ENCODE peak calls at places on chromosomes 2 and 18, in six cellular contexts. V is GM03348; E is Right ventricle myocardium superior; K is AG08395; F is stimulated activated naive CD8-positive, alpha-beta T cell treated with anti-CD3 and anti-CD28 coated beads, Interleukin-15, Interleukin-2, amounts not matched to agents 100 U/mL and 50 U/mL, for 24 hours; X is activated gamma-delta T cell treated with Interleukin-2 at 50 U/mL for 16 hours. C is an unnamed sample.

GRCh38 chr2:239544141-239544800 is 143.5 kb upstream of the HDAC4 start:
- DNase-seq in V (peak), F (no peak), K (peak), E (no peak), X (no peak), C (no peak)

GRCh38 chr2:234963785-234964615 is 12.2 kb downstream of the SH3BP4 start:
- DNase-seq in K (peak), E (no peak), X (no peak), V (peak), F (no peak), C (no peak)

GRCh38 chr2:16195681-16196070 is 255.3 kb downstream of the MYCN start:
- DNase-seq in X (no peak), V (no peak), K (no peak), E (no peak), F (no peak), C (no peak)

GRCh38 chr2:167793725-167794124 is 453.7 kb downstream of the STK39 start:
- DNase-seq in F (no peak), V (no peak), K (no peak), X (no peak), E (no peak), C (no peak)

GRCh38 chr2:191664823-191665222 is 13.1 kb upstream of the NABP1 start:
- DNase-seq in F (no peak), V (no peak), X (no peak), E (no peak), K (no peak), C (no peak)

GRCh38 chr18:40046596-40046995 is 1908.4 kb upstream of the PIK3C3 start:
- DNase-seq in E (no peak), K (no peak), F (no peak), X (no peak), V (no peak), C (no peak)

GRCh38 chr2:99389371-99389770 is 52.2 kb downstream of the EIF5B start:
- DNase-seq in F (no peak), E (no peak), V (peak), K (peak), X (no peak), C (no peak)

GRCh38 chr2:240506406-240507059 is 51.3 kb downstream of the ANKMY1 start:
- DNase-seq in E (no peak), X (no peak), V (no peak), F (no peak), K (no peak), C (no peak)

GRCh38 chr18:27608742-27609141 is 423.6 kb upstream of the CHST9 start:
- DNase-seq in F (no peak), E (no peak), K (no peak), V (peak), X (no peak), C (no peak)

GRCh38 chr2:38274286-38275276 is 102.5 kb downstream of the ATL2 start:
- DNase-seq in E (no peak), X (peak), K (peak), V (peak), F (peak), C (peak)

GRCh38 chr2:20962939-20963543 is 80.8 kb downstream of the APOB start:
- DNase-seq in V (peak), F (peak), E (peak), X (peak), K (peak), C (peak)

GRCh38 chr2:144414324-144414845 is 105.5 kb downstream of the ZEB2 start:
- DNase-seq in V (peak), X (no peak), F (peak), K (peak), E (peak), C (no peak)

GRCh38 chr18:68288408-68288807 is 426.5 kb downstream of the TMX3 start:
- DNase-seq in E (no peak), V (no peak), K (no peak), F (no peak), X (no peak), C (no peak)

GRCh38 chr2:43393918-43394317 is 167.5 kb upstream of the ZFP36L2 start:
- DNase-seq in F (no peak), X (no peak), K (no peak), V (no peak), E (no peak), C (no peak)

GRCh38 chr18:58590827-58591226 is 38.1 kb downstream of the ALPK2 start:
- DNase-seq in F (no peak), E (no peak), V (peak), K (no peak), X (no peak), C (no peak)

GRCh38 chr18:25737710-25738251 is 352.6 kb downstream of the SS18 start:
- DNase-seq in K (peak), E (no peak), X (no peak), F (no peak), V (peak), C (no peak)

GRCh38 chr2:19711470-19712372 is 190.1 kb downstream of the TTC32 start:
- DNase-seq in V (peak), F (no peak), X (no peak), K (peak), E (peak), C (no peak)

GRCh38 chr18:56146565-56146964 is 491.8 kb downstream of the TXNL1 start:
- DNase-seq in V (peak), F (no peak), K (peak), X (no peak), E (no peak), C (no peak)

GRCh38 chr2:234454433-234454832 is 42.4 kb downstream of the ARL4C start:
- DNase-seq in E (no peak), K (no peak), X (peak), F (no peak), V (no peak), C (no peak)

GRCh38 chr2:231199219-231199618 is 788 bp downstream of the ARMC9 start:
- DNase-seq in X (no peak), E (no peak), K (no peak), V (peak), F (no peak), C (no peak)

GRCh38 chr18:26386421-26386820 is 160.2 kb downstream of the TAF4B start:
- DNase-seq in F (no peak), X (no peak), E (no peak), K (no peak), V (peak), C (no peak)

GRCh38 chr18:43692291-43692690 is 415.0 kb upstream of the SYT4 start:
- DNase-seq in X (no peak), F (no peak), K (peak), V (peak), E (no peak), C (no peak)

GRCh38 chr18:24112874-24113615 is 25.8 kb upstream of the CABYR start:
- DNase-seq in E (no peak), K (no peak), X (no peak), F (peak), V (no peak), C (no peak)

GRCh38 chr2:235508371-235509160 is 14.7 kb downstream of the AGAP1 start:
- DNase-seq in K (no peak), X (no peak), F (no peak), E (no peak), V (no peak), C (no peak)

GRCh38 chr18:46657115-46657955 is at the start of gene LOXHD1:
- DNase-seq in K (no peak), F (no peak), X (no peak), E (no peak), V (no peak), C (no peak)

GRCh38 chr18:57922885-57923284 is 119.8 kb upstream of the ATP8B1 start:
- DNase-seq in F (no peak), K (no peak), E (no peak), X (no peak), V (no peak), C (no peak)

GRCh38 chr18:37270046-37270665 is 295.4 kb downstream of the CELF4 start:
- DNase-seq in X (no peak), K (peak), V (peak), E (peak), F (peak), C (no peak)

GRCh38 chr18:48475635-48476549 is 62.9 kb upstream of the CTIF start:
- DNase-seq in X (no peak), V (peak), F (peak), K (peak), E (no peak), C (peak)

GRCh38 chr2:238320648-238321281 is 447 bp downstream of the TRAF3IP1 start:
- DNase-seq in E (no peak), F (no peak), K (peak), V (peak), X (peak), C (no peak)

GRCh38 chr18:57705861-57706590 is 84.4 kb upstream of the NARS1 start:
- DNase-seq in F (no peak), V (no peak), X (no peak), K (no peak), E (no peak), C (no peak)

GRCh38 chr2:24818721-24819167 is 25.5 kb downstream of the CENPO start:
- DNase-seq in E (no peak), V (no peak), K (no peak), F (no peak), X (no peak), C (peak)

GRCh38 chr18:63975632-63976031 is 5.8 kb downstream of the SERPINB8 start:
- DNase-seq in X (no peak), F (no peak), E (no peak), V (no peak), K (no peak), C (no peak)

GRCh38 chr2:96105152-96105915 is 11.0 kb downstream of the ADRA2B start:
- DNase-seq in F (no peak), K (no peak), V (no peak), X (no peak), E (no peak), C (no peak)

GRCh38 chr2:74002515-74003391 is 18.0 kb downstream of the TET3 start:
- DNase-seq in E (peak), V (peak), K (peak), F (peak), X (peak), C (peak)

GRCh38 chr18:27363918-27364317 is 178.8 kb upstream of the CHST9 start:
- DNase-seq in X (no peak), V (peak), F (no peak), E (no peak), K (no peak), C (no peak)

GRCh38 chr2:197538412-197538811 is 22.5 kb downstream of the MOB4 start:
- DNase-seq in E (no peak), K (no peak), X (no peak), F (no peak), V (no peak), C (no peak)

GRCh38 chr18:68925268-68925667 is 127.4 kb downstream of the CCDC102B start:
- DNase-seq in K (peak), E (no peak), X (no peak), F (no peak), V (peak), C (no peak)

C was measured in D721Med.